ENCODE peak calls at places on chromosome 13, in seven cellular contexts. L is mesothelial cell of epicardium; E is stimulated activated CD8-positive, alpha-beta memory T cell treated with anti-CD3 and anti-CD28 coated beads, Interleukin-15, amount 100 ng/mL, for 1 hour; K is body of pancreas; C is activated T-cell treated with anti-CD3 and anti-CD28 coated beads for 1 hour; Q is cardiac muscle cell; G is NCI-H524. S is an unnamed sample.

GRCh38 chr13:74839656-74840055 is 642.3 kb downstream of the TBC1D4 start:
- DNase-seq in L (no peak), E (no peak), K (no peak), C (no peak), Q (peak), G (no peak), S (no peak)

GRCh38 chr13:35164324-35164932 is 222.4 kb downstream of the NBEA start:
- DNase-seq in L (no peak), E (no peak), K (no peak), C (no peak), Q (peak), G (peak), S (peak)

GRCh38 chr13:80577951-80578670 is 237.2 kb upstream of the SPRY2 start:
- DNase-seq in L (no peak), E (no peak), K (no peak), C (no peak), Q (no peak), G (peak), S (no peak)

GRCh38 chr13:102597029-102598015 is 536 bp downstream of the TPP2 start:
- DNase-seq in L (peak), E (no peak), K (no peak), C (peak), Q (peak), G (peak), S (peak)

GRCh38 chr13:26480246-26480855 is 77.1 kb upstream of the WASF3 start:
- DNase-seq in L (no peak), E (no peak), K (no peak), C (no peak), Q (peak), G (no peak), S (no peak)

GRCh38 chr13:46469064-46469463 is 82.0 kb upstream of the RUBCNL start:
- DNase-seq in L (no peak), E (no peak), K (no peak), C (no peak), Q (peak), G (no peak), S (no peak)

GRCh38 chr13:75785130-75785529 is 149.0 kb downstream of the LMO7 start:
- DNase-seq in L (no peak), E (no peak), K (no peak), C (no peak), Q (peak), G (no peak), S (no peak)

GRCh38 chr13:24671367-24672117 is 8.7 kb upstream of the ATP12A start:
- DNase-seq in L (peak), E (no peak), K (no peak), C (no peak), Q (peak), G (peak), S (peak)

GRCh38 chr13:98707309-98707999 is 45.0 kb downstream of the SLC15A1 start:
- DNase-seq in L (no peak), E (no peak), K (no peak), C (no peak), Q (no peak), G (no peak), S (peak)

GRCh38 chr13:41568143-41568989 is 111.0 kb downstream of the RGCC start:
- DNase-seq in L (no peak), E (no peak), K (no peak), C (no peak), Q (no peak), G (peak), S (no peak)

GRCh38 chr13:31930901-31931522 is 100.6 kb upstream of the FRY start:
- DNase-seq in L (no peak), E (no peak), K (no peak), C (no peak), Q (peak), G (peak), S (peak)

GRCh38 chr13:99542788-99543406 is 41.6 kb downstream of the TM9SF2 start:
- DNase-seq in L (no peak), E (no peak), K (no peak), C (no peak), Q (no peak), G (no peak), S (peak)

GRCh38 chr13:110070511-110071120 is 236.3 kb downstream of the COL4A1 start:
- DNase-seq in L (no peak), E (no peak), K (no peak), C (no peak), Q (peak), G (no peak), S (no peak)